ENCODE peak calls at places on chromosomes 7 and 10, in four cellular contexts. O is right lobe of liver, Y is psoas muscle, C is tibial artery. F is an unnamed sample.

GRCh38 chr7:29194206-29194593 is 375 bp upstream of the CHN2 start:
- DNase-seq in O (peak; percentile 68), Y (no peak), C (no peak), F (peak; percentile 31)

GRCh38 chr7:53350241-53350640 is 314.8 kb downstream of the POM121L12 start:
- DNase-seq in O (peak; percentile 62), Y (no peak), C (no peak), F (peak; percentile 19)

GRCh38 chr10:8104005-8104404 is 49.5 kb downstream of the GATA3 start:
- DNase-seq in O (no peak), Y (no peak), C (no peak), F (no peak)

GRCh38 chr10:86583983-86584382 is 62.4 kb upstream of the WAPL start:
- DNase-seq in O (peak; percentile 57), Y (no peak), C (no peak), F (no peak)

GRCh38 chr7:16524332-16524731 is 2.3 kb upstream of the LRRC72 start:
- DNase-seq in O (no peak), Y (no peak), C (no peak), F (no peak)

GRCh38 chr7:75637854-75638606 is 100.7 kb downstream of the HIP1 start:
- DNase-seq in O (no peak), Y (no peak), C (no peak), F (no peak)

GRCh38 chr7:2821161-2821841 is 22.8 kb downstream of the GNA12 start:
- DNase-seq in O (no peak), Y (no peak), C (no peak), F (no peak)

GRCh38 chr7:116230191-116231005 is 20.1 kb downstream of the TES start:
- DNase-seq in O (no peak), Y (no peak), C (no peak), F (no peak)

GRCh38 chr7:68873616-68874015 is 724.7 kb upstream of the AUTS2 start:
- DNase-seq in O (no peak), Y (no peak), C (no peak), F (no peak)

GRCh38 chr10:88553116-88553752 is 29.9 kb downstream of the RNLS start:
- DNase-seq in O (no peak), Y (no peak), C (peak; percentile 34), F (peak; percentile 37)

DNA sequence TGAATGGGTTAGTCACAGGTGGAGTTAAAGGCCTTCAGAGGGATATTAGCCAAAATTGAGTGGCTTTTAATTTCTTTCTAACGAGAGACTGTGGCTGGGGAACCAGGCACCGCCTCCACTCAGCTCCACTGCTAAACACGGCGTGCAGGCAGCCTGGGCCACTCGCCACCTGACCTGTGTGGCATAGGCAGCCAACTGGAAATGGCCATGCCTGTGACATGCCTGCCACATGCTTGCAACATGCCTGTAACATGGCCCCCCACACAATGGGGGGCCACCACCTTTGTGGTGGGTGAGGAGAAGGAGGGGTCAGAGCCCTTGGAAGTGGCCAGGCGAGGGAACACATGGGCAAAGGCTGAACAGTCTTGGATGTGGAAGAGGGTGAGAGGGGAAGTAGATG is 60.1 kb upstream of the PAX2 start:
- DNase-seq in O (no peak), Y (no peak), C (no peak), F (no peak)
- H3K27me3 ChIP-seq in O (peaks cover 4% of the 10 kb centered on the region), Y (peaks cover 28% of the 10 kb centered on the region), C (no peaks in the 10 kb centered on the region), F (peaks cover 38% of the 10 kb centered on the region)

DNA sequence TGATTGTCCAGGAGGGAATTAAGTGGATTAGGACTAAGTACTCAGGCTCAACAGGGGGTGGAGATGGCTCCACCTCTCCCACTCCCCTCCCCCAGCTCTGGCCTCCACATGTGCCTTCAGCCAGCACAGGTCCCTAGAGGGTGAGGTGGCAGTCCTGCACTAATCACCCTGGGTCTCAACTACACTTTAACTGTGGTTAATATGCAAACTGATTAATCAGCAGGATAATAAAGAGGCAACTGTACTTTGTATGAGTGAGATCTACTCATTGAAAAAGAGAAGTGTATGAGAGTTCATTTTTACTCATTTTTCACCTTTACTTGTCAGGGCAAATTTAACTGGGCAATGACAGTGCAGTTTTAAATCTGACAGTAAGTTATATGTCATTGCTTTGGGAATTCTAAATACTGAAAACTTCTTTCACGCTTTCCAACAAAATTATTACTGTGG is 223.8 kb upstream of the CCDC6 start:
- DNase-seq in O (no peak), Y (peak; percentile 50), C (no peak), F (no peak)
- H3K27ac ChIP-seq in O (no peak overlapping the region), Y (peak overlapping the region; percentile 41), C (no peak overlapping the region), F (no peak overlapping the region)

DNA sequence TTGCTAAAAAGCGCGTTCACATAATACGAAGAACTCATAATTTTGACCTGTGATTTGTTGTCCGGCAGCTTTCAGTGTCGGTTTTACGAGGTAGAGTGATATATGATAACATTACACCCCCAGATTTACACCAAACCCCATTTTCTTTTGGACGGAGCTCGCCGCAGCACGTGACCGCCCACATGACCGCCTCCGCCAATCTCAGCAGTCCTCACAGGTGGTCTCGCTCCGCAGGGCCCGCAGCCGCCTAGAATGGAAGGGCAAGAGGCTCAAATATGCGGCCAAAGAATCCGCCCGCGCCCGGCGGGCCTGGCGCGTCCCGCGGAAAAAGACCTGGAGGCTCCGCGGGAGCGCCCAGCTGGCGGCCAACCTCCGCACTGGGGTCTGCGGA is at the start of gene HOXA7:
- DNase-seq in O (no peak), Y (peak; percentile 93), C (no peak), F (peak; percentile 82)
- H3K27me3 ChIP-seq in O (peaks cover 32% of the 10 kb centered on the region), Y (no peaks in the 10 kb centered on the region), C (no peaks in the 10 kb centered on the region), F (peaks cover 4% of the 10 kb centered on the region)

GRCh38 chr10:11682896-11683295 is 59.3 kb upstream of the ECHDC3 start:
- DNase-seq in O (no peak), Y (no peak), C (no peak), F (no peak)

GRCh38 chr10:11679946-11680345 is 62.2 kb upstream of the ECHDC3 start:
- DNase-seq in O (no peak), Y (no peak), C (no peak), F (no peak)

GRCh38 chr10:11683529-11684320 is 58.5 kb upstream of the ECHDC3 start:
- DNase-seq in O (no peak), Y (no peak), C (no peak), F (peak; percentile 67)

GRCh38 chr10:11680496-11680895 is 61.7 kb upstream of the ECHDC3 start:
- DNase-seq in O (no peak), Y (no peak), C (no peak), F (no peak)

DNA sequence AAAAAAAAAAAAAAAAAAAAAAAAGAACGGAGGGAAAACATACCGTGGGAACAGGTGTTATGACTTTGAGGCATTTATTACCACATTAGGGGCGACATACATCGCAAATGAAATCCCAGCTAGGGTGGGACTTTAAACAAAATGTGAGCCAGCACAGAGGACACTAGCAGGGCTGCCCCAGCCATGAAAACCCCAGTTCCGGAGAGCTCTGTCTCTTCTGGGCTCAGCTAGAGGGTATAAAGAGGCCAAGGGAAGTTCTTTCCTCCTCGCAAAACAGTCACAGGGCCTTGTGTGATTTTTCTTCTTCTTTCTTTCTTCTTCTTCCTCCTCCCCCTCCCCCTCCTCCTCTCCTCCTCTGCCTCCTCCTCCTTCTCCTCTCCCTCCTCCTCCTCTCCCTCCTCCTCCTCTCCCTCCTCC is 59.9 kb upstream of the ECHDC3 start:
- DNase-seq in O (no peak), Y (no peak), C (no peak), F (no peak)
- H3K27ac ChIP-seq in O (no peak overlapping the region), Y (no peak overlapping the region), C (no peak overlapping the region), F (no peak overlapping the region)

GRCh38 chr10:101238732-101239105 is 9.5 kb upstream of the LBX1 start:
- DNase-seq in O (no peak), Y (no peak), C (no peak), F (no peak)
- H3K27me3 ChIP-seq in O (peaks cover 9% of the 10 kb centered on the region), Y (peaks cover 1% of the 10 kb centered on the region), C (peaks cover 7% of the 10 kb centered on the region), F (peaks cover 64% of the 10 kb centered on the region)

GRCh38 chr7:26522633-26523032 is 231.0 kb downstream of the SNX10 start:
- DNase-seq in O (no peak), Y (no peak), C (no peak), F (no peak)
- H3K27ac ChIP-seq in O (no peak overlapping the region), Y (no peak overlapping the region), C (no peak overlapping the region), F (no peak overlapping the region)